ENCODE peak calls at places on chromosomes 5 and 9, in eight cellular contexts. I is GM12891, X is prostate gland, E is upper lobe of left lung, R is right lobe of liver, Q is suprapubic skin, K is A549, F is sigmoid colon. S is an unnamed sample.

GRCh38 chr9:84922051-84922450 is 252.5 kb downstream of the NTRK2 start:
- DNase-seq in Q (no peak), I (no peak), R (no peak), E (no peak), K (no peak), X (no peak), F (no peak), S (no peak)

GRCh38 chr5:66242050-66242449 is 98.0 kb downstream of the SREK1 start:
- DNase-seq in R (no peak), E (no peak), I (no peak), Q (no peak), X (no peak), F (no peak), K (no peak), S (no peak)

GRCh38 chr9:71036501-71036900 is 84.9 kb downstream of the TRPM3 start:
- DNase-seq in X (no peak), K (no peak), Q (no peak), R (no peak), F (no peak), E (no peak), I (no peak), S (no peak)

GRCh38 chr9:133589454-133590227 is 19.5 kb downstream of the FAM163B start:
- DNase-seq in X (no peak), K (no peak), R (no peak), Q (no peak), I (no peak), F (no peak), E (peak), S (no peak)

GRCh38 chr5:125484272-125485002 is 738.0 kb upstream of the ZNF608 start:
- DNase-seq in E (no peak), Q (peak), F (peak), I (no peak), R (no peak), K (peak), X (peak), S (no peak)

GRCh38 chr9:37747271-37747753 is 6.3 kb upstream of the TRMT10B start:
- DNase-seq in R (peak), Q (no peak), F (no peak), X (peak), K (peak), E (no peak), I (peak), S (peak)

GRCh38 chr5:68554566-68555279 is 339.2 kb downstream of the PIK3R1 start:
- DNase-seq in X (peak), R (peak), E (peak), F (no peak), I (no peak), K (no peak), Q (no peak), S (no peak)

GRCh38 chr9:71806916-71807315 is 38.6 kb upstream of the CEMIP2 start:
- DNase-seq in K (peak), E (no peak), I (peak), R (peak), Q (no peak), X (peak), F (peak), S (peak)

GRCh38 chr5:147796556-147797308 is 14.2 kb upstream of the JAKMIP2 start:
- DNase-seq in R (no peak), F (no peak), Q (no peak), E (no peak), I (no peak), X (no peak), K (no peak), S (no peak)

GRCh38 chr9:70694758-70695157 is 280.3 kb upstream of the KLF9 start:
- DNase-seq in I (no peak), R (no peak), F (no peak), Q (no peak), E (no peak), K (no peak), X (no peak), S (no peak)

GRCh38 chr5:127227881-127228280 is 62.7 kb upstream of the MEGF10 start:
- DNase-seq in E (no peak), F (no peak), I (no peak), X (no peak), K (no peak), Q (no peak), R (no peak), S (no peak)

GRCh38 chr5:102715405-102715804 is 39.7 kb upstream of the PAM start:
- DNase-seq in Q (no peak), F (no peak), R (no peak), K (no peak), I (no peak), E (no peak), X (no peak), S (no peak)

GRCh38 chr5:100790170-100790665 is 112.9 kb downstream of the ST8SIA4 start:
- DNase-seq in K (no peak), F (no peak), Q (no peak), R (no peak), E (no peak), X (no peak), I (no peak), S (no peak)

GRCh38 chr9:110728058-110728457 is 59.5 kb downstream of the MUSK start:
- DNase-seq in I (no peak), R (no peak), K (no peak), Q (no peak), X (no peak), E (no peak), F (no peak), S (no peak)

GRCh38 chr5:119397518-119398380 is 41.9 kb downstream of the TNFAIP8 start:
- DNase-seq in F (no peak), K (no peak), R (no peak), I (no peak), Q (no peak), E (no peak), X (no peak), S (no peak)

GRCh38 chr5:82147860-82148573 is 130.1 kb downstream of the RPS23 start:
- DNase-seq in Q (no peak), I (no peak), K (no peak), X (no peak), R (no peak), E (no peak), F (no peak), S (no peak)

DNA sequence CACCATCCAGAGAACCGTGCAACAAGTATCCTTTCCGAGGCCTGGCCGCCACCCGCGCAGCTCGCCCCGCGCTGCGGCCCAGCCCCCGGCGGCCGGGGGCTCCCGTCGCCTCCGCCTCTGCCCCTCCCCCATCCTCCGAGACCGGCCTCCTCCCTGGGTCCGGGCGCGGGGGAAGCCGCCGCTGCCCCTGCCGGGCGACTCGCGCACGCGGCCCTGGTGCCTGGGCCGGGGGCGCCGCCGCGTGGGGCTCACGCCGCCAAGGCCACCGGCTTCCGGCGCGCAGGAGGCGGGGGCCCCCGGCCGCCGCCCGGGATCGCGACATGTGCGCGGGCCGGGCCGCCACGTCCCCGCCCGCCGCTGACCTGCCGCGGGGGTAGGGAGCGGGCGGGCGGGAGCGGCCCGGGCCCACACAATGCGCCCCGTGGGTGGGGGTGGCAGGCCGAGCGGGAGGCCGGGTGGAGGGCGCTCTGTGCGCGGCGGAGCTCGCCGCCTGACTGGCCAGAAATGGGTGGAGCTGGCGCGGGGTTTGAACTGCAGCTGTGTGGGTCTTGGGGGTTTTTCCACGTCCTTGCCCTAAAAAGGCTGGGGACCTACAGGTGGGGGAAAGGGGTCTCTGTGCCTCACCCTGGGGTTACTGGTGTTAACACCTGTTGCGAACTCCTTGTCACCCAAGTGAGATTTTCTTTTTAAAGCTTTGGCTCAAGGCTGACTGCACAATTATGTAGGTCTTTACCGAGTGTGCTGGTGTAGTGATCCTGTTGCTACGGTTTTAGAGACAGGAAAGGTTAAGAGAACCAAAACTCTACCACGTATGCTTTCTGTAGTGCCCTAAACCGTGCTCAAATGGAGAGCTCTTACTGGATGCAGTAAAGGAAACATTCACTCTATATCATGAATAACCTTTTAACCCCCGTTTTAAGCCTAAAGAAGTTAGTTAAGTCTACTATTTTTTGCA is 32.3 kb downstream of the TNPO1 start:
- DNase-seq in X (peak), Q (peak), K (peak), E (peak), R (peak), F (peak), I (peak), S (peak)
- TF ChIP-seq POLR2A in X (no peak), Q (no peak), K (no peak), E (no peak), R (no peak), F (no peak), I (peak), S (no peak)

DNA sequence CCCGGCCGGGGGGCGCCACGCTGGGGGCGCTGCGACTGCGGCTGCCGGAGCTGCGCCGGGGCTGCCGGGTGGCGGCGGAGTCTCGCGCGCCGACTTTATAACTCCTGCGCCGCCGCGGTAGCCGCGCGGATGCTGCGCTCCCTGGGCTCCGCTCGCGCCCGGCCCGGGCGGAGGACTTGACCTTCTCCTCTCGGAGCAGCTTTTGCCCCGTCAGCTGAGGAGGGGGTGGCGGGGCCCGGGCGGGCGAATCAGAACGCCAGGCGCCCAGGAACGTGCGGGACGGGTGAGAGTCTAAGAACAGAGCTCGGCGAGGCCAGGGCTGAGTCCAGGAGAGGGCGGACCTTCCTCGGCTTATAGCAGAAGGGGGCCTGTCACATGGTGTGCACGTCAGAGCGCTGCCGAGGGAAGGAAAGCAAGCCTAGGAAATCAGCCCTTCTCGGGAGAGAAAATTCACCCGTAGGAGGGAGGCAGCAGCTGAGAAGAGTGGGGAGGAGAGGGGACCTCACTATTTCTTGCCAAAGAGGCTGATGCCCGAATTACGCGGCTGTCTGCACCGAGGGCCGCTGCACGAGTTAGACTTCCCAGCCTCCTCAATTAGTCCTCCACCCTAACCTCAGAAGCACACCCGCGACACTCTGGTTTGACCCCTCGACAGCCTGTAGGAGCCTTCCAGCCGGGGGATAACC is at the start of gene FOXD1:
- DNase-seq in E (peak), Q (peak), F (peak), X (peak), R (peak), I (no peak), K (peak), S (no peak)
- TF ChIP-seq POLR2A in E (no peak), Q (no peak), F (no peak), X (no peak), R (no peak), I (no peak), K (peak), S (no peak)

GRCh38 chr9:129487658-129488483 is 133.0 kb downstream of the C9orf50 start:
- DNase-seq in X (no peak), F (peak), R (peak), E (no peak), I (no peak), K (no peak), Q (no peak), S (no peak)

GRCh38 chr9:129487307-129487657 is 133.6 kb downstream of the C9orf50 start:
- DNase-seq in E (no peak), I (no peak), Q (no peak), X (no peak), F (no peak), R (no peak), K (no peak), S (no peak)

GRCh38 chr9:129490583-129491485 is 130.1 kb downstream of the C9orf50 start:
- DNase-seq in F (peak), X (no peak), Q (no peak), R (peak), E (no peak), I (no peak), K (no peak), S (no peak)

GRCh38 chr9:129491486-129491855 is 129.4 kb downstream of the C9orf50 start:
- DNase-seq in I (no peak), R (peak), E (no peak), K (no peak), F (peak), X (no peak), Q (peak), S (no peak)

DNA sequence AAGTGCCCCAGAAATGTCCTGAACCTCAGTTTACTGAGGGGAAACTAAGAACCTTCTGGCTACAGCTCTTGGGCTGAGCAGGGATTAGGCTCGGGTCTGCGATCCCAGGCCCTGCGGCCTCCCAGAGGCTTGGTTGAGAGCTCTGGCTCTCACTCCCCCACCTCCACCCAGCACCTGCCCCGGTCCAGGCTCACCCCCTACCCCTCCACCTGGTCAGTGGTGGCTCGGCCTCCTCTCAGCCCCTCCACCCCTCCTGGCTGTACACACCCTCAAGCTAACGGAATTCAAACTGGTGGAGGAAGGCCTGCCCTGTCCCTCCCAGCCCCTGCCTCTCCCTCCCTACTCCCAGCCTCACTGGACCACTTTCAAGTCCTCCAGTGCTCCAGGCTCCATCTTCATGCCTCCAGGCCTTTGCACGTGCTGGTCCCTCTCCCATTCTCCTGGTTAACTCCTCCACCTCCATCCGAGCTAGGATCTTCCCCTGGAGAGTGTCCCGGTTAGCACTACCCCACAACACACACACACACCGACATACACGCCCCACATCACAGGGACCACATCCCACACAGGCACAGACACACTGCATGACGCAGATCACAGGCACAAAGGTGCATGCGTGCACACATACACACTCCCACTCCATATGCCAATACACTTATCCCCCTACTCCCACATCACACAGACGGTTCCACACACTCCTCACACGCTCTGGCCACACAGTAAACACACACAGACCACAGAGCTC is 130.9 kb downstream of the C9orf50 start:
- DNase-seq in K (no peak), F (peak), Q (peak), E (no peak), X (no peak), I (no peak), R (peak), S (no peak)
- TF ChIP-seq POLR2A in K (peak), F (no peak), Q (no peak), E (no peak), X (no peak), I (no peak), R (peak), S (no peak)

GRCh38 chr5:141920771-141921170 is 2.9 kb upstream of the DELE1 start:
- DNase-seq in K (no peak), Q (no peak), I (no peak), R (no peak), X (no peak), E (no peak), F (no peak), S (no peak)

GRCh38 chr5:141916522-141916921 is 7.1 kb upstream of the DELE1 start:
- DNase-seq in X (no peak), F (no peak), I (no peak), E (no peak), Q (no peak), K (no peak), R (no peak), S (no peak)

GRCh38 chr5:141917760-141918159 is 5.9 kb upstream of the DELE1 start:
- DNase-seq in E (no peak), I (no peak), Q (no peak), F (no peak), R (no peak), K (no peak), X (no peak), S (no peak)

GRCh38 chr5:141915881-141916336 is 7.8 kb upstream of the DELE1 start:
- DNase-seq in I (peak), K (no peak), F (no peak), Q (no peak), R (no peak), E (no peak), X (no peak), S (no peak)

GRCh38 chr5:141919218-141920129 is 4.2 kb upstream of the DELE1 start:
- DNase-seq in E (no peak), K (no peak), Q (no peak), F (no peak), X (no peak), R (no peak), I (no peak), S (no peak)
- TF ChIP-seq POLR2A in E (no peak), K (no peak), Q (no peak), F (no peak), X (no peak), R (no peak), I (no peak), S (no peak)

DNA sequence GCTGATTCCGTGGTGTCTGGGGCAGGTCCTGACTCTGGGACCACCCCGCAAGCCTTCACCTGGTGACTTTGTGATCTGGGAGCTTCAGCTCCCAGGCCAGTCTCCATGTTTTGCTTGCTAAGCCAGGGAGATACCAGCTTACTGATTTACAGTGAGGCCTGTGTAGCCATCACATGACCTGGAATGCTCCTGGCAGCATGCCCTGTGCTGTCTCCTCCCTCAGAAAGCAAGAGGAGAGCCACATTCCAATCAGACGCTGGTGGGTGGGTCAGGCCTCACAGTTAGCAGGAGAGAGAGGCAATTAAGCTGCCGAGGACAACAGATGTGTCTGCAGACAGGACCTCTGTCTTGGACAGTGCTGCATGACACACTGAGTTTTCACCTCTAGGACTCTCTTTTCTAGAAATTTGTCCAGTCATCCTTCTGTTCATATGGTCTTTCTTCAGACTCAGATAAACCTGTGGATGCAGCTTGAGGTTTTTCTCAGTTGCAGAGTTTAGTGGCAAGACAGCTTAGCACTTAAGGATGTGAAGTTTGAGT is 24.4 kb upstream of the GRPEL2 start:
- DNase-seq in I (no peak), F (peak), X (peak), Q (no peak), R (peak), K (peak), E (no peak), S (no peak)
- TF ChIP-seq POLR2A in I (no peak), F (no peak), X (no peak), Q (no peak), R (no peak), K (no peak), E (no peak), S (no peak)